ENCODE peak calls at places on chromosome 5, in eight cellular contexts. One of them, this sample, is unnamed.

GRCh38 chr5:54063817-54064216 is 246.6 kb downstream of the ARL15 start:
- DNase-seq in heart right ventricle: no peak
- DNase-seq in foreskin fibroblast: peak; percentile 69
- DNase-seq in neural progenitor cell: no peak
- DNase-seq in heart left ventricle: no peak
- DNase-seq in SK-N-SH: no peak
- DNase-seq in MM.1S: no peak
- DNase-seq in HCT116: no peak
- DNase-seq in this sample: peak; percentile 75

GRCh38 chr5:177103523-177104253 is 17.0 kb downstream of the FGFR4 start:
- DNase-seq in heart right ventricle: no peak
- DNase-seq in foreskin fibroblast: no peak
- DNase-seq in neural progenitor cell: no peak
- DNase-seq in heart left ventricle: no peak
- DNase-seq in SK-N-SH: no peak
- DNase-seq in MM.1S: no peak
- DNase-seq in HCT116: no peak
- DNase-seq in this sample: no peak

GRCh38 chr5:38259062-38259857 is 901 bp downstream of the EGFLAM start:
- DNase-seq in heart right ventricle: no peak
- DNase-seq in foreskin fibroblast: no peak
- DNase-seq in neural progenitor cell: peak; percentile 33
- DNase-seq in heart left ventricle: no peak
- DNase-seq in SK-N-SH: peak; percentile 52
- DNase-seq in MM.1S: no peak
- DNase-seq in HCT116: no peak
- DNase-seq in this sample: no peak

GRCh38 chr5:122916490-122916889 is 71.1 kb downstream of the SNX24 start:
- DNase-seq in heart right ventricle: no peak
- DNase-seq in foreskin fibroblast: no peak
- DNase-seq in neural progenitor cell: no peak
- DNase-seq in heart left ventricle: no peak
- DNase-seq in SK-N-SH: no peak
- DNase-seq in MM.1S: no peak
- DNase-seq in HCT116: no peak
- DNase-seq in this sample: no peak

GRCh38 chr5:17359451-17359965 is 138.5 kb upstream of the TAF11L2 start:
- DNase-seq in heart right ventricle: no peak
- DNase-seq in foreskin fibroblast: peak; percentile 53
- DNase-seq in neural progenitor cell: no peak
- DNase-seq in heart left ventricle: no peak
- DNase-seq in SK-N-SH: no peak
- DNase-seq in MM.1S: no peak
- DNase-seq in HCT116: no peak
- DNase-seq in this sample: peak; percentile 92

GRCh38 chr5:107808671-107809137 is 138.0 kb upstream of the EFNA5 start:
- DNase-seq in heart right ventricle: no peak
- DNase-seq in foreskin fibroblast: no peak
- DNase-seq in neural progenitor cell: peak; percentile 94
- DNase-seq in heart left ventricle: no peak
- DNase-seq in SK-N-SH: no peak
- DNase-seq in MM.1S: no peak
- DNase-seq in HCT116: no peak
- DNase-seq in this sample: no peak

GRCh38 chr5:107543868-107544267 is 126.9 kb downstream of the EFNA5 start:
- DNase-seq in heart right ventricle: no peak
- DNase-seq in foreskin fibroblast: no peak
- DNase-seq in neural progenitor cell: no peak
- DNase-seq in heart left ventricle: no peak
- DNase-seq in SK-N-SH: no peak
- DNase-seq in MM.1S: no peak
- DNase-seq in HCT116: no peak
- DNase-seq in this sample: no peak

GRCh38 chr5:134028496-134028895 is 23.7 kb upstream of the VDAC1 start:
- DNase-seq in heart right ventricle: no peak
- DNase-seq in foreskin fibroblast: no peak
- DNase-seq in neural progenitor cell: no peak
- DNase-seq in heart left ventricle: no peak
- DNase-seq in SK-N-SH: no peak
- DNase-seq in MM.1S: no peak
- DNase-seq in HCT116: no peak
- DNase-seq in this sample: no peak

GRCh38 chr5:171342362-171343111 is 33.5 kb downstream of the TLX3 start:
- DNase-seq in heart right ventricle: peak; percentile 15
- DNase-seq in foreskin fibroblast: peak; percentile 33
- DNase-seq in neural progenitor cell: peak; percentile 80
- DNase-seq in heart left ventricle: no peak
- DNase-seq in SK-N-SH: peak; percentile 73
- DNase-seq in MM.1S: peak; percentile 52
- DNase-seq in HCT116: peak; percentile 64
- DNase-seq in this sample: peak; percentile 52

GRCh38 chr5:113027431-113027830 is 50.8 kb downstream of the DCP2 start:
- DNase-seq in heart right ventricle: no peak
- DNase-seq in foreskin fibroblast: no peak
- DNase-seq in neural progenitor cell: no peak
- DNase-seq in heart left ventricle: no peak
- DNase-seq in SK-N-SH: no peak
- DNase-seq in MM.1S: no peak
- DNase-seq in HCT116: no peak
- DNase-seq in this sample: no peak

GRCh38 chr5:83512051-83512745 is 40.7 kb downstream of the VCAN start:
- DNase-seq in heart right ventricle: no peak
- DNase-seq in foreskin fibroblast: no peak
- DNase-seq in neural progenitor cell: no peak
- DNase-seq in heart left ventricle: no peak
- DNase-seq in SK-N-SH: no peak
- DNase-seq in MM.1S: no peak
- DNase-seq in HCT116: no peak
- DNase-seq in this sample: peak; percentile 79

GRCh38 chr5:117084052-117084451 is 509.4 kb upstream of the SEMA6A start:
- DNase-seq in heart right ventricle: no peak
- DNase-seq in foreskin fibroblast: no peak
- DNase-seq in neural progenitor cell: no peak
- DNase-seq in heart left ventricle: no peak
- DNase-seq in SK-N-SH: no peak
- DNase-seq in MM.1S: no peak
- DNase-seq in HCT116: no peak
- DNase-seq in this sample: no peak

GRCh38 chr5:122180863-122181519 is 51.6 kb downstream of the ZNF474 start:
- DNase-seq in heart right ventricle: no peak
- DNase-seq in foreskin fibroblast: peak; percentile 73
- DNase-seq in neural progenitor cell: no peak
- DNase-seq in heart left ventricle: no peak
- DNase-seq in SK-N-SH: no peak
- DNase-seq in MM.1S: no peak
- DNase-seq in HCT116: no peak
- DNase-seq in this sample: peak; percentile 29

GRCh38 chr5:96172436-96172835 is 210.8 kb upstream of the ELL2 start:
- DNase-seq in heart right ventricle: no peak
- DNase-seq in foreskin fibroblast: peak; percentile 56
- DNase-seq in neural progenitor cell: no peak
- DNase-seq in heart left ventricle: no peak
- DNase-seq in SK-N-SH: no peak
- DNase-seq in MM.1S: no peak
- DNase-seq in HCT116: no peak
- DNase-seq in this sample: peak; percentile 90

GRCh38 chr5:58496488-58496887 is 5.3 kb downstream of the GAPT start:
- DNase-seq in heart right ventricle: no peak
- DNase-seq in foreskin fibroblast: no peak
- DNase-seq in neural progenitor cell: no peak
- DNase-seq in heart left ventricle: no peak
- DNase-seq in SK-N-SH: no peak
- DNase-seq in MM.1S: no peak
- DNase-seq in HCT116: no peak
- DNase-seq in this sample: no peak
- TF ChIP-seq CTCF in heart right ventricle: no peak
- TF ChIP-seq CTCF in foreskin fibroblast: peak; percentile 3
- TF ChIP-seq CTCF in neural progenitor cell: peak; percentile 50
- TF ChIP-seq CTCF in heart left ventricle: no peak
- TF ChIP-seq CTCF in SK-N-SH: peak; percentile 34
- TF ChIP-seq CTCF in MM.1S: peak; percentile 42
- TF ChIP-seq CTCF in HCT116: peak; percentile 53
- TF ChIP-seq CTCF in this sample: no peak

GRCh38 chr5:88659529-88660325 is 223.3 kb downstream of the MEF2C start:
- DNase-seq in heart right ventricle: no peak
- DNase-seq in foreskin fibroblast: no peak
- DNase-seq in neural progenitor cell: peak; percentile 93
- DNase-seq in heart left ventricle: no peak
- DNase-seq in SK-N-SH: no peak
- DNase-seq in MM.1S: peak; percentile 92
- DNase-seq in HCT116: no peak
- DNase-seq in this sample: no peak
- H3K4me3 ChIP-seq in heart right ventricle: no peak overlapping the region
- H3K4me3 ChIP-seq in foreskin fibroblast: no peak overlapping the region
- H3K4me3 ChIP-seq in neural progenitor cell: peak overlapping the region; percentile 58
- H3K4me3 ChIP-seq in heart left ventricle: no peak overlapping the region
- H3K4me3 ChIP-seq in SK-N-SH: no peak overlapping the region
- H3K4me3 ChIP-seq in MM.1S: peak overlapping the region; percentile 80
- H3K4me3 ChIP-seq in HCT116: no peak overlapping the region
- H3K4me3 ChIP-seq in this sample: peak overlapping the region; percentile 49

GRCh38 chr5:8253376-8253775 is 384.4 kb downstream of the MTRR start:
- DNase-seq in heart right ventricle: no peak
- DNase-seq in foreskin fibroblast: no peak
- DNase-seq in neural progenitor cell: no peak
- DNase-seq in heart left ventricle: no peak
- DNase-seq in SK-N-SH: no peak
- DNase-seq in MM.1S: no peak
- DNase-seq in HCT116: no peak
- DNase-seq in this sample: no peak

GRCh38 chr5:8247074-8247473 is 378.1 kb downstream of the MTRR start:
- DNase-seq in heart right ventricle: no peak
- DNase-seq in foreskin fibroblast: no peak
- DNase-seq in neural progenitor cell: no peak
- DNase-seq in heart left ventricle: no peak
- DNase-seq in SK-N-SH: no peak
- DNase-seq in MM.1S: no peak
- DNase-seq in HCT116: no peak
- DNase-seq in this sample: no peak

GRCh38 chr5:8241558-8241957 is 372.6 kb downstream of the MTRR start:
- DNase-seq in heart right ventricle: no peak
- DNase-seq in foreskin fibroblast: no peak
- DNase-seq in neural progenitor cell: no peak
- DNase-seq in heart left ventricle: no peak
- DNase-seq in SK-N-SH: no peak
- DNase-seq in MM.1S: no peak
- DNase-seq in HCT116: no peak
- DNase-seq in this sample: no peak

GRCh38 chr5:8247485-8247884 is 378.5 kb downstream of the MTRR start:
- DNase-seq in heart right ventricle: no peak
- DNase-seq in foreskin fibroblast: no peak
- DNase-seq in neural progenitor cell: no peak
- DNase-seq in heart left ventricle: no peak
- DNase-seq in SK-N-SH: no peak
- DNase-seq in MM.1S: no peak
- DNase-seq in HCT116: no peak
- DNase-seq in this sample: no peak
- TF ChIP-seq CTCF in heart right ventricle: no peak
- TF ChIP-seq CTCF in foreskin fibroblast: peak; percentile 3
- TF ChIP-seq CTCF in neural progenitor cell: peak; percentile 16
- TF ChIP-seq CTCF in heart left ventricle: no peak
- TF ChIP-seq CTCF in SK-N-SH: peak; percentile 34
- TF ChIP-seq CTCF in MM.1S: no peak
- TF ChIP-seq CTCF in HCT116: no peak
- TF ChIP-seq CTCF in this sample: no peak

DNA sequence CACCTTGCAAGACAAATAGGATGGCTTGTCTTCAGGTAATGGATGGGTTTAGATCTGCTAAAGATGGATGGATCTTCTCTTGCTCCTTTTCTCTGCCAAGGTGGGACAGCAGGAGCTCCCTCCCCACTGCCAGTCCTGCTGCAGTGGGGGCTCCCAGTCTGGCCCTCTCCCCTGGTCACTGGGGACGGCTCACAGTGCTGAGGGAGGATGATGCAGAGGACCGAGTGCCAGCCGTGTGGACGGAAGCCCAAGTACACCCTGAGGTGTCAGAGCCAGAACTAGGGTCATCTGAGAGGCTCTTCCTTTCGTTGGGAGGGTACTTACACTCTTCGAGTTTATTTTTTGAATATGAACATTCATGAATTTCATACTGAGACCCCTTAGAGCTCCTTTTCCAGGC is 5.7 kb downstream of the CCDC69 start:
- DNase-seq in heart right ventricle: no peak
- DNase-seq in foreskin fibroblast: no peak
- DNase-seq in neural progenitor cell: no peak
- DNase-seq in heart left ventricle: no peak
- DNase-seq in SK-N-SH: no peak
- DNase-seq in MM.1S: no peak
- DNase-seq in HCT116: no peak
- DNase-seq in this sample: no peak
- H3K4me3 ChIP-seq in heart right ventricle: no peak overlapping the region
- H3K4me3 ChIP-seq in foreskin fibroblast: no peak overlapping the region
- H3K4me3 ChIP-seq in neural progenitor cell: no peak overlapping the region
- H3K4me3 ChIP-seq in heart left ventricle: no peak overlapping the region
- H3K4me3 ChIP-seq in SK-N-SH: no peak overlapping the region
- H3K4me3 ChIP-seq in MM.1S: no peak overlapping the region
- H3K4me3 ChIP-seq in HCT116: no peak overlapping the region
- H3K4me3 ChIP-seq in this sample: no peak overlapping the region

GRCh38 chr5:132283423-132284043 is 10.7 kb upstream of the SLC22A4 start:
- DNase-seq in heart right ventricle: peak; percentile 43
- DNase-seq in foreskin fibroblast: no peak
- DNase-seq in neural progenitor cell: no peak
- DNase-seq in heart left ventricle: no peak
- DNase-seq in SK-N-SH: peak; percentile 67
- DNase-seq in MM.1S: no peak
- DNase-seq in HCT116: no peak
- DNase-seq in this sample: no peak
- TF ChIP-seq CTCF in heart right ventricle: peak; percentile 56
- TF ChIP-seq CTCF in foreskin fibroblast: peak; percentile 44
- TF ChIP-seq CTCF in neural progenitor cell: peak; percentile 61
- TF ChIP-seq CTCF in heart left ventricle: peak; percentile 65
- TF ChIP-seq CTCF in SK-N-SH: peak; percentile 59
- TF ChIP-seq CTCF in MM.1S: peak; percentile 42
- TF ChIP-seq CTCF in HCT116: peak; percentile 66
- TF ChIP-seq CTCF in this sample: peak; percentile 67

This sample was measured in astrocyte of the cerebellum.